ENCODE peak calls at places on chromosomes 6 and 20, in ten cellular contexts. L, S, Z, D, W, G, F, Q, C and O are unnamed samples.

GRCh38 chr20:64083380-64084208 is 604 bp downstream of the LKAAEAR1 start:
- DNase-seq in L (peak), S (peak), Z (no peak), D (peak), W (peak), G (peak), F (no peak), Q (no peak), C (peak), O (peak)

GRCh38 chr20:40802886-40803285 is 113.8 kb upstream of the MAFB start:
- DNase-seq in L (no peak), S (no peak), Z (no peak), D (no peak), W (no peak), G (no peak), F (no peak), Q (no peak), C (no peak), O (no peak)

GRCh38 chr20:8043687-8044278 is 24.2 kb upstream of the TMX4 start:
- DNase-seq in L (no peak), S (peak), Z (peak), D (peak), W (peak), G (peak), F (no peak), Q (peak), C (peak), O (peak)

GRCh38 chr6:52575490-52575868 is 1.4 kb downstream of the TRAM2 start:
- DNase-seq in L (no peak), S (peak), Z (no peak), D (no peak), W (no peak), G (no peak), F (no peak), Q (peak), C (no peak), O (no peak)

GRCh38 chr6:111662794-111663231 is 57.1 kb upstream of the TRAF3IP2 start:
- DNase-seq in L (no peak), S (no peak), Z (no peak), D (no peak), W (no peak), G (no peak), F (no peak), Q (no peak), C (no peak), O (no peak)

GRCh38 chr6:138455746-138456392 is 43.4 kb downstream of the NHSL1 start:
- DNase-seq in L (no peak), S (peak), Z (no peak), D (peak), W (peak), G (no peak), F (no peak), Q (no peak), C (peak), O (no peak)

GRCh38 chr6:55108469-55109130 is 65.7 kb upstream of the HCRTR2 start:
- DNase-seq in L (no peak), S (no peak), Z (peak), D (no peak), W (no peak), G (no peak), F (no peak), Q (no peak), C (no peak), O (no peak)

GRCh38 chr20:10985536-10985935 is 311.7 kb upstream of the JAG1 start:
- DNase-seq in L (no peak), S (peak), Z (no peak), D (peak), W (no peak), G (no peak), F (no peak), Q (no peak), C (no peak), O (no peak)

GRCh38 chr6:31689249-31690110 is 8.6 kb upstream of the LY6G5C start:
- DNase-seq in L (no peak), S (no peak), Z (no peak), D (no peak), W (no peak), G (no peak), F (no peak), Q (no peak), C (no peak), O (no peak)

GRCh38 chr6:115896538-115897129 is 164.1 kb downstream of the FRK start:
- DNase-seq in L (no peak), S (peak), Z (no peak), D (peak), W (peak), G (no peak), F (no peak), Q (no peak), C (no peak), O (peak)

GRCh38 chr6:152313542-152314482 is 323.4 kb downstream of the SYNE1 start:
- DNase-seq in L (no peak), S (peak), Z (no peak), D (peak), W (no peak), G (no peak), F (no peak), Q (no peak), C (no peak), O (no peak)

GRCh38 chr20:9218412-9219001 is 149.6 kb downstream of the PLCB4 start:
- DNase-seq in L (no peak), S (peak), Z (no peak), D (no peak), W (peak), G (no peak), F (no peak), Q (no peak), C (no peak), O (no peak)

GRCh38 chr6:158049055-158050028 is 67.7 kb downstream of the SYNJ2 start:
- DNase-seq in L (no peak), S (no peak), Z (no peak), D (peak), W (no peak), G (no peak), F (no peak), Q (no peak), C (no peak), O (no peak)

GRCh38 chr20:22106308-22106938 is 401.0 kb downstream of the PAX1 start:
- DNase-seq in L (no peak), S (no peak), Z (no peak), D (peak), W (peak), G (no peak), F (no peak), Q (no peak), C (no peak), O (peak)

GRCh38 chr6:109260126-109260525 is 122.1 kb downstream of the CD164 start:
- DNase-seq in L (no peak), S (peak), Z (no peak), D (peak), W (no peak), G (no peak), F (no peak), Q (no peak), C (no peak), O (no peak)

GRCh38 chr20:15642676-15643075 is 930.6 kb downstream of the KIF16B start:
- DNase-seq in L (no peak), S (peak), Z (no peak), D (no peak), W (no peak), G (no peak), F (no peak), Q (no peak), C (no peak), O (no peak)

GRCh38 chr6:44219053-44219814 is 2.5 kb downstream of the MYMX start:
- DNase-seq in L (no peak), S (peak), Z (no peak), D (no peak), W (peak), G (peak), F (no peak), Q (peak), C (peak), O (peak)

GRCh38 chr20:43662943-43663655 is 3.8 kb upstream of the MYBL2 start:
- DNase-seq in L (no peak), S (peak), Z (no peak), D (peak), W (no peak), G (no peak), F (no peak), Q (no peak), C (no peak), O (no peak)

GRCh38 chr6:31086788-31087440 is 25.5 kb downstream of the C6orf15 start:
- DNase-seq in L (no peak), S (peak), Z (no peak), D (peak), W (peak), G (no peak), F (no peak), Q (no peak), C (no peak), O (no peak)

GRCh38 chr6:20891161-20891560 is 356.9 kb downstream of the CDKAL1 start:
- DNase-seq in L (no peak), S (no peak), Z (no peak), D (peak), W (no peak), G (no peak), F (no peak), Q (no peak), C (no peak), O (no peak)

GRCh38 chr20:25353754-25354705 is 36.6 kb downstream of the ABHD12 start:
- DNase-seq in L (no peak), S (no peak), Z (no peak), D (peak), W (no peak), G (peak), F (no peak), Q (no peak), C (no peak), O (no peak)